ENCODE peak calls at places on chromosomes 7 and 10, in seven cellular contexts. Z, R, E, U, H, K and W are unnamed samples.

GRCh38 chr10:121527690-121528089 is 70.6 kb downstream of the FGFR2 start:
- DNase-seq in H (no peak), K (no peak), U (no peak), Z (no peak), E (peak), R (no peak), W (no peak)

GRCh38 chr10:62597226-62597625 is 207.3 kb upstream of the ADO start:
- DNase-seq in K (no peak), H (no peak), Z (no peak), U (no peak), E (no peak), R (no peak), W (no peak)

GRCh38 chr10:74921744-74922143 is 95.3 kb downstream of the KAT6B start:
- DNase-seq in U (no peak), K (no peak), E (no peak), H (no peak), Z (no peak), R (no peak), W (no peak)

GRCh38 chr10:78065616-78066410 is 32.1 kb downstream of the RPS24 start:
- DNase-seq in H (no peak), K (no peak), U (no peak), R (no peak), E (peak), Z (no peak), W (no peak)

GRCh38 chr7:14432936-14433335 is 443.5 kb upstream of the ETV1 start:
- DNase-seq in H (no peak), Z (no peak), K (no peak), E (no peak), R (no peak), U (no peak), W (no peak)

GRCh38 chr7:146074195-146074765 is 42.3 kb upstream of the CNTNAP2 start:
- DNase-seq in U (no peak), E (no peak), H (no peak), Z (no peak), R (no peak), K (no peak), W (no peak)

GRCh38 chr7:6299774-6300173 is 27.4 kb upstream of the CYTH3 start:
- DNase-seq in Z (no peak), H (no peak), U (no peak), E (no peak), R (no peak), K (no peak), W (no peak)

GRCh38 chr7:44965441-44965903 is 13.3 kb downstream of the MYO1G start:
- DNase-seq in E (no peak), Z (no peak), H (no peak), K (no peak), R (no peak), U (no peak), W (no peak)

GRCh38 chr7:155190608-155191536 is 106.8 kb upstream of the INSIG1 start:
- DNase-seq in K (peak), H (no peak), E (peak), R (peak), U (peak), Z (peak), W (peak)

GRCh38 chr10:96645191-96645721 is 58.4 kb upstream of the TM9SF3 start:
- DNase-seq in H (no peak), U (no peak), K (no peak), R (no peak), Z (no peak), E (peak), W (peak)

GRCh38 chr7:763762-764161 is 36.7 kb upstream of the PRKAR1B start:
- DNase-seq in E (no peak), R (no peak), Z (no peak), U (no peak), K (no peak), H (no peak), W (no peak)

GRCh38 chr10:10222288-10222945 is 795.3 kb upstream of the CELF2 start:
- DNase-seq in R (no peak), E (no peak), U (no peak), Z (no peak), K (peak), H (no peak), W (no peak)

GRCh38 chr10:7610651-7611389 is 55.9 kb downstream of the ITIH5 start:
- DNase-seq in U (no peak), R (peak), Z (no peak), H (no peak), E (peak), K (no peak), W (peak)

GRCh38 chr7:82164813-82165212 is 278.8 kb downstream of the CACNA2D1 start:
- DNase-seq in R (no peak), K (no peak), H (no peak), Z (no peak), E (no peak), U (no peak), W (no peak)

GRCh38 chr7:97480700-97481410 is 251.0 kb upstream of the TAC1 start:
- DNase-seq in K (no peak), Z (no peak), U (no peak), E (no peak), R (no peak), H (no peak), W (no peak)

GRCh38 chr7:95469850-95470249 is 15.9 kb upstream of the ASB4 start:
- DNase-seq in U (no peak), K (no peak), Z (no peak), H (no peak), E (no peak), R (no peak), W (no peak)

GRCh38 chr7:16083931-16084330 is 337.4 kb downstream of the CRPPA start:
- DNase-seq in Z (no peak), R (no peak), H (no peak), U (no peak), K (no peak), E (no peak), W (no peak)